ENCODE peak calls at places on chromosome X, in six cellular contexts. J is H1, I is GM12891, H is HepG2, B is K562, Q is GM12878. U is an unnamed sample.

GRCh38 chrX:10130354-10130753 is 26.4 kb upstream of the CLCN4 start:
- DNase-seq in J (no peak), I (no peak), H (no peak), B (no peak), Q (no peak), U (no peak)

GRCh38 chrX:129777218-129777768 is 2.5 kb upstream of the SASH3 start:
- DNase-seq in J (no peak), I (no peak), H (peak; percentile 19), B (no peak), Q (no peak), U (peak; percentile 43)

GRCh38 chrX:110167952-110168451 is 149.9 kb downstream of the AMMECR1 start:
- DNase-seq in J (no peak), I (no peak), H (no peak), B (peak; percentile 77), Q (no peak), U (no peak)

GRCh38 chrX:769796-770195 is 139.2 kb downstream of the SHOX start:
- DNase-seq in J (no peak), I (no peak), H (no peak), B (no peak), Q (no peak), U (no peak)

GRCh38 chrX:66676990-66677389 is 38.1 kb upstream of the EDA2R start:
- DNase-seq in J (no peak), I (no peak), H (no peak), B (no peak), Q (no peak), U (no peak)

GRCh38 chrX:34300871-34301270 is 168.8 kb upstream of the FAM47A start:
- DNase-seq in J (peak; percentile 3), I (no peak), H (peak; percentile 6), B (peak; percentile 22), Q (no peak), U (no peak)

GRCh38 chrX:106921637-106922036 is 1.4 kb downstream of the CLDN2 start:
- DNase-seq in J (no peak), I (no peak), H (no peak), B (no peak), Q (no peak), U (no peak)

GRCh38 chrX:149629730-149630387 is 1.7 kb downstream of the TMEM185A start:
- DNase-seq in J (no peak), I (no peak), H (no peak), B (no peak), Q (no peak), U (no peak)

DNA sequence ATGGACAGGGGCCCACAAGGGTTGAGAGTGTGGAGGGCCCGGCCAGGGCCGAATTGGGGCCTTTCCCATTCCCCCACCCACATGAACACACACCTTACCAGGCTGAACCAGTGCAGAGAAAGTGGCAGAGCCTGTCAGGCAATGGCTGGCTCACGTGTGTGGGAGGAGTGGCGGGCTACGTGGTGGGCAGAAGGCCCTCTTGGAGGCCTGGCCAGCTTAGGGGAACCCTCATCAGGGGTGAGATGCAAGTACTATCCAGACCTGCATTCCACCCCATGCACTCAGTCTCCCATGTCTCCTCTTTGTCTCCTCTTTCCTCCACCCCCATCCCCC is 965 bp downstream of the TCEAL4 start:
- DNase-seq in J (no peak), I (no peak), H (no peak), B (no peak), Q (no peak), U (no peak)
- TF ChIP-seq TAF1 in J (no peak), I (no peak), H (no peak), B (no peak), Q (no peak), U (no peak)

DNA sequence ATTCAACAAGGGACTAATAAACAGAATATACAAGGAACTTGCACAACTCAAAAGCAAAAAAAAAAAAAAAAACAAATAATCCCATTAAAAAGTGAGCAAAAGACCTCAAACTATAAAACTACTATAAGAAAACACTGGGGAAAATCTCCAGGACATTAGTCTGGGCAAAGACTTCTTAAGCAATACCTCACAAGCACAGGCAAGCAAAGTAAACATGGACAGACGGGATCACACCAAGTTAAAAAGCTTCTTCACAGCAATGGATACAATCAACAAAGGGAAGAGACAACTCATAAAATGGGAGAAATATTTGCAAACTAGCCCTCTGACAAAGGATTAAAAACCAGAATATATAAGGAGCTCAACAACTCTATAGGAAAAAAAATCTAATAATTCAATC is 17.1 kb upstream of the BMP15 start:
- DNase-seq in J (no peak), I (no peak), H (no peak), B (no peak), Q (no peak), U (no peak)
- TF ChIP-seq POLR2A in J (no peak), I (no peak), H (no peak), B (no peak), Q (no peak), U (no peak)

DNA sequence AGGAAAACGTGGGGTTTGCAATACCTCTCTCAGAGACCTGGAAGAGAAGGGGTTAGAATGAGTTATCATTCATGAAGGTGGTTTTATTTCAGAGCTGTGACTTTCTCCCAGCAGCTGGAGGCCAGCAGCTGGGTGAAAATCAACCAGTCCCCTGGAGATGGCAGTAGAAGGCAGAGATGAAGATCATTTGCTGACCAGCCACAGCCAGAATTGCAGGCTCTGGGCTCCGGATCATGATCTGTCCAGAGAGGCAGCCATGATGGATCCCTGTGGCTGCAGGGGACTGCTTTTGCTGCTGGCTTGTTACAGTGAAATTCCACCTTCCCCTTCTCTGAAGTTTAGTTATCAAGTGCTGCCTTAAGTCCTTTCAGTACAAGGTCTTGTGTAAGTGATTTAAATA is 46.9 kb upstream of the TAB3 start:
- DNase-seq in J (no peak), I (no peak), H (peak; percentile 45), B (peak; percentile 20), Q (no peak), U (no peak)
- TF ChIP-seq TAF1 in J (no peak), I (no peak), H (no peak), B (no peak), Q (no peak), U (no peak)

DNA sequence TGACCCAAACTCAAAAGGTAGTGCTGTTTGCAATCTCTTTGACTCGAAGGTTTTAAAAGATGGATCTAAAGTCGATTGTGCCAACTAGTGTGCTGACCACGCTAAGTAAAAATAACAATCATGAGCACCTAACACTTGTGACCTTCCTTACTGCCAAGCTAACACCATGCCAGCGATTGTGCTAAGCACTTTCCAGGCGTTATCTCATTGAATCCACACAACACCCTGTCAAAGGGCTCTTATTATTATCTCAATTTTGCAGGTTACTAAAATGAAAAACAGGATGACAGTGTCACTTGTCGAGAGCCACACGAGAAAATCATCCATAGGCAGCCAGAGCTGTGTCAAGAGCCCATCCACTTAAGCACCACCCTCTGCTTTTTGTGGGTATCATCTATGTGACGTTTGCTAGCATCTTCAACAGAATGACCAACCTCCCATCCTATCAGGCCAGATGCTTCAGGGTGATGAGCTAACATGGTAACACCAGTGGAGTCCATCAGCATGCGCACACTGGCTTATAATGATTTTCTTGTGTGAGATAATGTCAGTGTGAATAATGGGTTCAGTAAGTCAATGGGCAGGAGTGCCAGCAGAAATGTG is 893 bp upstream of the GAB3 start:
- DNase-seq in J (no peak), I (no peak), H (no peak), B (peak; percentile 48), Q (no peak), U (no peak)
- TF ChIP-seq POLR2A in J (no peak), I (no peak), H (no peak), B (no peak), Q (no peak), U (no peak)

DNA sequence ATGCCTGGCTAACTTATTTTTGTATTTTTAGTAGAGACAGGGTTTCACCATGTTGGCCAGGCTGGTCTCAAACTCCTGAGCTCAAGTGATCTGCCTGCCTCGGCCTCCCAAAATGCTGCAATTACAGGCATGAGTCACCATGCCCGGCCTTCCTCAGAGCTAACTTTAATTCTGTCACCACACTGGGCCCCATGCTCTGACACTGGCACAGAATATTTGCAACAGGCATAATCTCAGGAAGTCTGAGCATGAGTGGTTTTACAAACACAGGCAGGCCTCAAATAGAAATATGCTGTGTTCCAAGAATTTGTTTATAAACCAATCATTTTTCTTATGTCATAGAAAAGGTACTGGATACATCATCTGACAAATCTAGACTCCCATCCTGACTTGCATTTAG is 32.7 kb upstream of the FAM9C start:
- DNase-seq in J (no peak), I (no peak), H (no peak), B (no peak), Q (no peak), U (no peak)
- TF ChIP-seq TAF1 in J (no peak), I (no peak), H (no peak), B (no peak), Q (no peak), U (no peak)

DNA sequence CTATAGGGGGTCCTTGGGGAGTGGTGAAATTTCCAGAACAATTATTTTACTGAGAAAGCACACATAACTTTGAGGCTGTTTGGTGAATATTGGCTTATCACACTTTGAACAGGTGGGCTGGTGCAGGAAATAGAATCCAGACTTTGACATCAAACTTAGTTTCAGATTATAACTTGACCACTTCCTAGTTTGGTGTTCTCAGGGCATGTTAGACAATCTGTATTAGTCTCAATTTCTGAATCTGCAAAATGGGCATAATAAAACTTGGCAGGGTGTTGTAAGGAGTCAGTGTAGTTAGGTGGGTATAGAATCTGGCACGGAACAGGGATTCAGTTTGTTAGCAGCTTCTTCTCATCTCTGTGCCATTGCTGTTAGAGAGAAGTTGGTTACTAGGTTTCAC is 43.3 kb upstream of the MBNL3 start:
- DNase-seq in J (no peak), I (no peak), H (no peak), B (no peak), Q (no peak), U (no peak)
- TF ChIP-seq POLR2A in J (no peak), I (no peak), H (no peak), B (no peak), Q (no peak), U (no peak)

GRCh38 chrX:14864626-14865025 is 8.2 kb downstream of the FANCB start:
- DNase-seq in J (no peak), I (no peak), H (no peak), B (no peak), Q (no peak), U (no peak)

DNA sequence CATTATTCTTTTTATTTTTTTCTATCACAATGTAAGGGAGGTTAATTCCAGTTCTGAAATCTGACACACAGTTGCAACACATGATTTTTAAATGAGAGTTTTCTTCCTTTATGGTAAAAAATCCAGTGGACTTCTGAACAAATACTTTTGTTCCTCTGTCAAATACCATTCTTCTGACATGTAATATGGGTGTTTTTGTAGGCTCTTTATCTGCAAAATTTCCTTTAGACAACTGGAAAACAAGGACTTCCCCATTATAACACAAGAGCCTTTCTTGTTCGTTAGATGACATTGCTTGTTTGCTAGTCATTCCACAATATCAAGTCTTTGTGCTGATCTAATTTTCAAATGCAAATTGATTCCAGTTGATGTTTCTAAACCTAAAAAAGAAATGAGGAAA is 7.7 kb downstream of the FANCB start:
- DNase-seq in J (no peak), I (no peak), H (no peak), B (no peak), Q (no peak), U (no peak)
- TF ChIP-seq TAF1 in J (no peak), I (no peak), H (no peak), B (no peak), Q (no peak), U (no peak)

GRCh38 chrX:19670854-19671620 is 155.7 kb upstream of the MAP3K15 start:
- DNase-seq in J (no peak), I (no peak), H (peak; percentile 79), B (no peak), Q (no peak), U (no peak)
- TF ChIP-seq POLR2A in J (no peak), I (no peak), H (no peak), B (no peak), Q (no peak), U (no peak)

U was measured in GM12892.